ENCODE peak calls at places on chromosomes 11 and 22, in ten cellular contexts. C is GM23338, P is PC-3, A is hepatocyte, G is HCT116, F is fibroblast of lung, J is mammary epithelial cell, I is astrocyte, O is MM.1S, U is HepG2. L is an unnamed sample.

GRCh38 chr11:108697872-108698473 is 33.1 kb downstream of the DDX10 start:
- DNase-seq in G (peak; percentile 51), U (peak; percentile 54), P (peak; percentile 79), O (peak; percentile 57), I (peak; percentile 59), F (peak; percentile 70), J (peak; percentile 61), C (peak; percentile 77), A (peak; percentile 78), L (no peak)

GRCh38 chr11:125281831-125282595 is 117.5 kb downstream of the PKNOX2 start:
- DNase-seq in U (no peak), C (no peak), A (no peak), O (no peak), F (peak; percentile 27), I (no peak), J (peak; percentile 57), G (peak; percentile 41), P (peak; percentile 57), L (no peak)

GRCh38 chr22:19882446-19883381 is 28.0 kb upstream of the GNB1L start:
- DNase-seq in P (no peak), O (no peak), G (no peak), C (no peak), I (no peak), F (no peak), U (no peak), A (no peak), J (no peak), L (no peak)

GRCh38 chr11:69220581-69221051 is 64.9 kb downstream of the SMIM38 start:
- DNase-seq in C (no peak), P (no peak), J (no peak), A (no peak), I (peak; percentile 45), U (no peak), O (no peak), G (no peak), F (peak; percentile 57), L (no peak)

GRCh38 chr11:18789942-18790341 is 1.7 kb downstream of the PTPN5 start:
- DNase-seq in C (no peak), U (no peak), A (no peak), J (no peak), I (no peak), G (no peak), O (no peak), F (no peak), P (no peak), L (no peak)

GRCh38 chr11:118910309-118911112 is 15.2 kb downstream of the BCL9L start:
- DNase-seq in G (no peak), P (peak; percentile 93), O (no peak), C (peak; percentile 92), A (peak; percentile 93), J (peak; percentile 81), F (peak; percentile 95), U (peak; percentile 75), I (peak; percentile 93), L (peak; percentile 84)

GRCh38 chr11:128686745-128687177 is 7.1 kb upstream of the FLI1 start:
- DNase-seq in J (peak; percentile 39), O (peak; percentile 40), C (peak; percentile 70), P (peak; percentile 21), G (no peak), I (no peak), U (no peak), A (peak; percentile 68), F (peak; percentile 49), L (no peak)

GRCh38 chr11:121112498-121113455 is 11.7 kb downstream of the TECTA start:
- DNase-seq in I (peak; percentile 68), J (peak; percentile 56), O (peak; percentile 68), C (peak; percentile 95), G (peak; percentile 35), A (peak; percentile 89), U (peak; percentile 52), F (peak; percentile 77), P (peak; percentile 87), L (peak; percentile 52)

GRCh38 chr11:114609429-114609828 is 13.8 kb upstream of the NXPE4 start:
- DNase-seq in C (no peak), O (no peak), A (no peak), J (no peak), F (no peak), U (no peak), G (no peak), I (no peak), P (no peak), L (no peak)

GRCh38 chr11:1336836-1337646 is 27.6 kb upstream of the TOLLIP start:
- DNase-seq in J (no peak), U (no peak), C (peak; percentile 59), I (no peak), A (peak; percentile 52), F (no peak), O (no peak), G (no peak), P (no peak), L (no peak)

GRCh38 chr11:2296913-2297622 is 4.7 kb downstream of the C11orf21 start:
- DNase-seq in P (no peak), F (no peak), C (no peak), I (no peak), A (no peak), O (no peak), G (no peak), U (no peak), J (no peak), L (no peak)

GRCh38 chr11:43833657-43834073 is 47.0 kb upstream of the ALKBH3 start:
- DNase-seq in F (peak; percentile 35), P (peak; percentile 15), U (peak; percentile 33), G (no peak), O (no peak), C (no peak), J (peak; percentile 46), A (peak; percentile 64), I (peak; percentile 23), L (peak; percentile 67)

GRCh38 chr11:43834291-43834690 is 46.3 kb upstream of the ALKBH3 start:
- DNase-seq in I (no peak), G (no peak), P (no peak), A (no peak), F (no peak), C (no peak), J (no peak), U (no peak), O (no peak), L (no peak)

GRCh38 chr11:43832536-43832935 is 48.1 kb upstream of the ALKBH3 start:
- DNase-seq in A (no peak), C (no peak), O (no peak), J (no peak), G (no peak), U (no peak), P (no peak), F (peak; percentile 5), I (no peak), L (no peak)

GRCh38 chr11:43835104-43835503 is 45.5 kb upstream of the ALKBH3 start:
- DNase-seq in O (no peak), A (peak; percentile 9), G (no peak), P (no peak), U (no peak), C (no peak), J (no peak), I (no peak), F (peak; percentile 25), L (no peak)

DNA sequence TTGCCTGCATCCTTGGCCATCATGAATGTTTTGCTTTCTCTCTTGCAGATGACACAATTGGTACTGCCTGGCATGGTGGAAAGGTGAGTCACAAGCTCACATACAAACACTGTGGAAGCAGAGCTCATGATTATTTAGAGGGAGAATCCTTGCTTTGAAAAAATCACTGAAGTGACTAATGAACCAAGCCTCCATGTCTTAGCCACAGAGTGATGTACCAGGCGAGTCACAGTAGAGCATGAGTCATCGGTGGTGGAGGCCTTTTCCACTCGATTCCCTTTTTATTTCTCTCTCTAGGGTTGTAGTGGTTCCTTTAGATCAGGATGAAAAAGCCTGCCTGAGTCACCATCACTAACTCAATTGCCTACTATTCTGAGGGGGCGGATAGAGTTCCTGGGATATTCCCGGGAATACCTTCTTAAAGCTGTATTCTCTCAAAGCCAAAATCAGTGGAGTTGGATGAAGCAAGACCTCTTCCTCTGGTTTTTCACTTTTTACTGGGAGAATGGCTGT is 49.6 kb upstream of the ALKBH3 start:
- DNase-seq in P (peak; percentile 97), I (peak; percentile 100), U (peak; percentile 82), F (peak; percentile 100), J (peak; percentile 100), O (no peak), G (peak; percentile 98), C (no peak), A (peak; percentile 83), L (peak; percentile 75)
- TF ChIP-seq CTCF in P (no peak), I (no peak), U (no peak), F (no peak), J (no peak), O (no peak), G (no peak), C (no peak), A (no peak), L (no peak)

GRCh38 chr22:24685804-24686203 is 82.8 kb downstream of the GGT1 start:
- DNase-seq in G (no peak), C (peak; percentile 71), A (no peak), U (no peak), J (no peak), F (peak; percentile 4), O (no peak), I (no peak), P (no peak), L (no peak)

GRCh38 chr22:24686280-24686679 is 83.3 kb downstream of the GGT1 start:
- DNase-seq in J (no peak), C (no peak), U (no peak), G (no peak), A (no peak), O (no peak), F (no peak), I (no peak), P (no peak), L (no peak)

GRCh38 chr22:24688294-24688693 is 85.3 kb downstream of the GGT1 start:
- DNase-seq in G (no peak), A (no peak), I (no peak), F (no peak), J (no peak), C (peak; percentile 51), P (no peak), O (no peak), U (no peak), L (no peak)

GRCh38 chr22:24681236-24681635 is 78.2 kb downstream of the GGT1 start:
- DNase-seq in F (peak; percentile 51), A (no peak), J (no peak), U (no peak), G (no peak), P (peak; percentile 35), I (peak; percentile 36), O (no peak), C (no peak), L (no peak)

GRCh38 chr22:24683671-24684070 is 80.7 kb downstream of the GGT1 start:
- DNase-seq in C (no peak), P (no peak), G (no peak), A (no peak), I (peak; percentile 68), J (no peak), O (no peak), F (peak; percentile 74), U (no peak), L (no peak)
- H3K4me2 ChIP-seq in C (no peak overlapping the region), P (no peak overlapping the region), G (no peak overlapping the region), A (no peak overlapping the region), I (no peak overlapping the region), J (no peak overlapping the region), O (no peak overlapping the region), F (no peak overlapping the region), U (no peak overlapping the region), L (no peak overlapping the region)

GRCh38 chr22:32746715-32747114 is 54.8 kb upstream of the TIMP3 start:
- DNase-seq in J (no peak), A (no peak), G (no peak), F (no peak), C (no peak), U (no peak), P (no peak), O (no peak), I (no peak), L (no peak)
- TF ChIP-seq EZH2 in J (no peak), A (no peak), G (no peak), F (no peak), C (no peak), U (no peak), P (no peak), O (no peak), I (no peak), L (no peak)

GRCh38 chr11:61505106-61505505 is 3.4 kb upstream of the LRRC10B start:
- DNase-seq in P (no peak), U (no peak), C (no peak), O (no peak), G (no peak), I (no peak), F (no peak), A (no peak), J (no peak), L (no peak)
- TF ChIP-seq CTCF in P (no peak), U (no peak), C (no peak), O (no peak), G (no peak), I (no peak), F (no peak), A (no peak), J (no peak), L (no peak)

L was measured in PC-9.